ENCODE peak calls at places on chromosomes 13 and 19, in seven cellular contexts. One of them, this sample, is unnamed.

GRCh38 chr19:39496063-39496462 is 2.7 kb upstream of the DLL3 start:
- DNase-seq in CD4-positive, alpha-beta T cell: no peak
- DNase-seq in left ventricle myocardium inferior: no peak
- DNase-seq in cardiac muscle cell: no peak
- DNase-seq in brain microvascular endothelial cell: no peak
- DNase-seq in psoas muscle: no peak
- DNase-seq in AG04450: no peak
- DNase-seq in this sample: no peak

GRCh38 chr13:113951246-113951999 is 22.5 kb downstream of the C13orf46 start:
- DNase-seq in CD4-positive, alpha-beta T cell: peak; percentile 15
- DNase-seq in left ventricle myocardium inferior: peak; percentile 88
- DNase-seq in cardiac muscle cell: peak; percentile 71
- DNase-seq in brain microvascular endothelial cell: peak; percentile 31
- DNase-seq in psoas muscle: peak; percentile 89
- DNase-seq in AG04450: no peak
- DNase-seq in this sample: peak; percentile 88

GRCh38 chr19:3480383-3481091 is at the start of gene SMIM24:
- DNase-seq in CD4-positive, alpha-beta T cell: no peak
- DNase-seq in left ventricle myocardium inferior: no peak
- DNase-seq in cardiac muscle cell: no peak
- DNase-seq in brain microvascular endothelial cell: no peak
- DNase-seq in psoas muscle: no peak
- DNase-seq in AG04450: no peak
- DNase-seq in this sample: no peak

GRCh38 chr13:42847891-42848663 is 66.7 kb downstream of the FAM216B start:
- DNase-seq in CD4-positive, alpha-beta T cell: no peak
- DNase-seq in left ventricle myocardium inferior: no peak
- DNase-seq in cardiac muscle cell: no peak
- DNase-seq in brain microvascular endothelial cell: peak; percentile 49
- DNase-seq in psoas muscle: no peak
- DNase-seq in AG04450: no peak
- DNase-seq in this sample: no peak

GRCh38 chr19:42409477-42409876 is 17.7 kb downstream of the LIPE start:
- DNase-seq in CD4-positive, alpha-beta T cell: no peak
- DNase-seq in left ventricle myocardium inferior: peak; percentile 55
- DNase-seq in cardiac muscle cell: no peak
- DNase-seq in brain microvascular endothelial cell: no peak
- DNase-seq in psoas muscle: no peak
- DNase-seq in AG04450: no peak
- DNase-seq in this sample: no peak

GRCh38 chr19:5154129-5154798 is 185.4 kb downstream of the KDM4B start:
- DNase-seq in CD4-positive, alpha-beta T cell: peak; percentile 21
- DNase-seq in left ventricle myocardium inferior: no peak
- DNase-seq in cardiac muscle cell: peak; percentile 54
- DNase-seq in brain microvascular endothelial cell: no peak
- DNase-seq in psoas muscle: no peak
- DNase-seq in AG04450: no peak
- DNase-seq in this sample: no peak

GRCh38 chr19:55082023-55082851 is 6.6 kb downstream of the EPS8L1 start:
- DNase-seq in CD4-positive, alpha-beta T cell: peak; percentile 27
- DNase-seq in left ventricle myocardium inferior: no peak
- DNase-seq in cardiac muscle cell: no peak
- DNase-seq in brain microvascular endothelial cell: peak; percentile 57
- DNase-seq in psoas muscle: no peak
- DNase-seq in AG04450: no peak
- DNase-seq in this sample: no peak

GRCh38 chr13:41075034-41075433 is 13.7 kb downstream of the WBP4 start:
- DNase-seq in CD4-positive, alpha-beta T cell: peak; percentile 17
- DNase-seq in left ventricle myocardium inferior: no peak
- DNase-seq in cardiac muscle cell: peak; percentile 64
- DNase-seq in brain microvascular endothelial cell: no peak
- DNase-seq in psoas muscle: no peak
- DNase-seq in AG04450: no peak
- DNase-seq in this sample: no peak

GRCh38 chr13:97307882-97308624 is 85.9 kb downstream of the MBNL2 start:
- DNase-seq in CD4-positive, alpha-beta T cell: no peak
- DNase-seq in left ventricle myocardium inferior: peak; percentile 51
- DNase-seq in cardiac muscle cell: peak; percentile 48
- DNase-seq in brain microvascular endothelial cell: peak; percentile 53
- DNase-seq in psoas muscle: no peak
- DNase-seq in AG04450: no peak
- DNase-seq in this sample: no peak

GRCh38 chr13:111371211-111371610 is 50.8 kb downstream of the TEX29 start:
- DNase-seq in CD4-positive, alpha-beta T cell: no peak
- DNase-seq in left ventricle myocardium inferior: no peak
- DNase-seq in cardiac muscle cell: no peak
- DNase-seq in brain microvascular endothelial cell: no peak
- DNase-seq in psoas muscle: no peak
- DNase-seq in AG04450: no peak
- DNase-seq in this sample: peak; percentile 41

GRCh38 chr19:31347828-31348314 is 1.4 kb downstream of the TSHZ3 start:
- DNase-seq in CD4-positive, alpha-beta T cell: no peak
- DNase-seq in left ventricle myocardium inferior: no peak
- DNase-seq in cardiac muscle cell: no peak
- DNase-seq in brain microvascular endothelial cell: no peak
- DNase-seq in psoas muscle: no peak
- DNase-seq in AG04450: no peak
- DNase-seq in this sample: no peak

GRCh38 chr13:72384879-72385278 is 342.6 kb downstream of the MZT1 start:
- DNase-seq in CD4-positive, alpha-beta T cell: no peak
- DNase-seq in left ventricle myocardium inferior: no peak
- DNase-seq in cardiac muscle cell: no peak
- DNase-seq in brain microvascular endothelial cell: peak; percentile 60
- DNase-seq in psoas muscle: no peak
- DNase-seq in AG04450: no peak
- DNase-seq in this sample: no peak

DNA sequence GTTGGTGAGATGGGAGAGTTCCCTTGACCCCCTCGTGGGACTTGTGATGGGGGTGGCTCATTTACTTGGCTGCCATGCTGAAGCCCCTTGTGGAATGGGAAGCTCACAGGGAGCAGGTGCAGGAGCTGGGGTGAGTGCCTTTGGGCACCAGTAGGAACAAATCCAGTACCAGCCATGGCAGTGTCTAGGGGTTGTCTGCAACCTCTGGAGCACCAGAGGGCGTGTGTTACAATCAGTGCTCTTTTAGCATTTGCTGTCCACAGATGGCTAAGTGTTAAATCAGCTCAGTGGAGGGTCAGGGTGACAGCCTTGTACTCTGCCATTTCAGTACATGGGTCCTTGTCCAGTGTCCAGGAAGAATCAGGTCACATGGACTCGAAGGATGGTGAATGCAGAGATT is 75.6 kb downstream of the ATP8A2 start:
- DNase-seq in CD4-positive, alpha-beta T cell: no peak
- DNase-seq in left ventricle myocardium inferior: no peak
- DNase-seq in cardiac muscle cell: no peak
- DNase-seq in brain microvascular endothelial cell: no peak
- DNase-seq in psoas muscle: no peak
- DNase-seq in AG04450: no peak
- DNase-seq in this sample: no peak
- H3K27me3 ChIP-seq in CD4-positive, alpha-beta T cell: peaks cover 11% of the 10 kb centered on the region
- H3K27me3 ChIP-seq in left ventricle myocardium inferior: peaks cover 44% of the 10 kb centered on the region
- H3K27me3 ChIP-seq in cardiac muscle cell: peaks cover 2% of the 10 kb centered on the region
- H3K27me3 ChIP-seq in brain microvascular endothelial cell: no peaks in the 10 kb centered on the region
- H3K27me3 ChIP-seq in psoas muscle: no peaks in the 10 kb centered on the region
- H3K27me3 ChIP-seq in AG04450: no peaks in the 10 kb centered on the region
- H3K27me3 ChIP-seq in this sample: no peaks in the 10 kb centered on the region

GRCh38 chr19:52590728-52591127 is 20.6 kb downstream of the ZNF701 start:
- DNase-seq in CD4-positive, alpha-beta T cell: no peak
- DNase-seq in left ventricle myocardium inferior: no peak
- DNase-seq in cardiac muscle cell: no peak
- DNase-seq in brain microvascular endothelial cell: no peak
- DNase-seq in psoas muscle: no peak
- DNase-seq in AG04450: no peak
- DNase-seq in this sample: no peak
- TF ChIP-seq CTCF in CD4-positive, alpha-beta T cell: no peak
- TF ChIP-seq CTCF in left ventricle myocardium inferior: peak; percentile 25
- TF ChIP-seq CTCF in cardiac muscle cell: no peak
- TF ChIP-seq CTCF in brain microvascular endothelial cell: no peak
- TF ChIP-seq CTCF in psoas muscle: no peak
- TF ChIP-seq CTCF in AG04450: no peak
- TF ChIP-seq CTCF in this sample: no peak

GRCh38 chr19:40608957-40609356 is 7.8 kb downstream of the LTBP4 start:
- DNase-seq in CD4-positive, alpha-beta T cell: no peak
- DNase-seq in left ventricle myocardium inferior: no peak
- DNase-seq in cardiac muscle cell: no peak
- DNase-seq in brain microvascular endothelial cell: no peak
- DNase-seq in psoas muscle: no peak
- DNase-seq in AG04450: no peak
- DNase-seq in this sample: no peak

GRCh38 chr19:40610396-40611064 is 9.4 kb downstream of the LTBP4 start:
- DNase-seq in CD4-positive, alpha-beta T cell: peak; percentile 60
- DNase-seq in left ventricle myocardium inferior: peak; percentile 74
- DNase-seq in cardiac muscle cell: no peak
- DNase-seq in brain microvascular endothelial cell: no peak
- DNase-seq in psoas muscle: peak; percentile 72
- DNase-seq in AG04450: no peak
- DNase-seq in this sample: no peak

GRCh38 chr19:40607311-40607871 is 6.2 kb downstream of the LTBP4 start:
- DNase-seq in CD4-positive, alpha-beta T cell: no peak
- DNase-seq in left ventricle myocardium inferior: no peak
- DNase-seq in cardiac muscle cell: no peak
- DNase-seq in brain microvascular endothelial cell: no peak
- DNase-seq in psoas muscle: no peak
- DNase-seq in AG04450: no peak
- DNase-seq in this sample: no peak

GRCh38 chr19:40609561-40610395 is 8.6 kb downstream of the LTBP4 start:
- DNase-seq in CD4-positive, alpha-beta T cell: peak; percentile 85
- DNase-seq in left ventricle myocardium inferior: peak; percentile 90
- DNase-seq in cardiac muscle cell: peak; percentile 89
- DNase-seq in brain microvascular endothelial cell: peak; percentile 77
- DNase-seq in psoas muscle: peak; percentile 87
- DNase-seq in AG04450: no peak
- DNase-seq in this sample: peak; percentile 97

DNA sequence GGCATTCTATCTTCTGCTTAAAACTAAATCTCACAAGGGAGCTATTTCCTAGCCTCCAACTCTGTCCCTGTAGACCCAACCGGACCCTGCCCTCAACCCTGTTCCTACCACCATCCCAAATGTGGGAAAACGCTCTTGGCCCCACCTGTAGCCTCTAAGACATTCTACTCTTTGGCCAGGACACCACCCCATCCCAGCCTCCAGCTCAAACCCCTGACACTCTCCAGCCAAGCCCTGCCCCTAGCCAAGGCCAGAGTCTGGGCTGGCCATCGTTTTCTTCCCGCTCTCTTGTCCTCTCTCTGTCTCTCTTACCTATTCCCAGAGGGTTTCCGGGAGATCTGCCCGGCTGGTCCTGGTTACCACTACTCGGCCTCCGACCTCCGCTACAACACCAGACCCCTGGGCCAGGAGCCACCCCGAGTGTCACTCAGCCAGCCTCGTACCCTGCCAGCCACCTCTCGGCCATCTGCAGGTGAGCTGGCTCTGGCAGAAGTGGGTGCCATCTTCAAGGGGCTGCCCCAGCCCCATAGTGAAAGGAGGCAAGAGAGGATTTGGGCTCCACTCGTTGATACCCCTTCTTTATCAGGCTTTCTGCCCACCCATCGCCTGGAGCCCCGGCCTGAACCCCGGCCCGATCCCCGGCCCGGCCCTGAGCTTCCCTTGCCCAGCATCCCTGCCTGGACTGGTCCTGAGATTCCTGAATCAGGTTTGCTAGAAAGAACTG is 6.9 kb downstream of the LTBP4 start:
- DNase-seq in CD4-positive, alpha-beta T cell: no peak
- DNase-seq in left ventricle myocardium inferior: no peak
- DNase-seq in cardiac muscle cell: no peak
- DNase-seq in brain microvascular endothelial cell: no peak
- DNase-seq in psoas muscle: no peak
- DNase-seq in AG04450: no peak
- DNase-seq in this sample: no peak
- H3K27me3 ChIP-seq in CD4-positive, alpha-beta T cell: no peaks in the 10 kb centered on the region
- H3K27me3 ChIP-seq in left ventricle myocardium inferior: no peaks in the 10 kb centered on the region
- H3K27me3 ChIP-seq in cardiac muscle cell: no peaks in the 10 kb centered on the region
- H3K27me3 ChIP-seq in brain microvascular endothelial cell: no peaks in the 10 kb centered on the region
- H3K27me3 ChIP-seq in psoas muscle: no peaks in the 10 kb centered on the region
- H3K27me3 ChIP-seq in AG04450: no peaks in the 10 kb centered on the region
- H3K27me3 ChIP-seq in this sample: no peaks in the 10 kb centered on the region

GRCh38 chr19:48330012-48330681 is 4.8 kb downstream of the EMP3 start:
- DNase-seq in CD4-positive, alpha-beta T cell: peak; percentile 78
- DNase-seq in left ventricle myocardium inferior: peak; percentile 71
- DNase-seq in cardiac muscle cell: peak; percentile 90
- DNase-seq in brain microvascular endothelial cell: no peak
- DNase-seq in psoas muscle: peak; percentile 71
- DNase-seq in AG04450: no peak
- DNase-seq in this sample: peak; percentile 79
- TF ChIP-seq CTCF in CD4-positive, alpha-beta T cell: no peak
- TF ChIP-seq CTCF in left ventricle myocardium inferior: no peak
- TF ChIP-seq CTCF in cardiac muscle cell: no peak
- TF ChIP-seq CTCF in brain microvascular endothelial cell: no peak
- TF ChIP-seq CTCF in psoas muscle: no peak
- TF ChIP-seq CTCF in AG04450: no peak
- TF ChIP-seq CTCF in this sample: no peak

GRCh38 chr13:25352230-25352629 is 19.5 kb upstream of the ATP8A2 start:
- DNase-seq in CD4-positive, alpha-beta T cell: no peak
- DNase-seq in left ventricle myocardium inferior: no peak
- DNase-seq in cardiac muscle cell: no peak
- DNase-seq in brain microvascular endothelial cell: no peak
- DNase-seq in psoas muscle: no peak
- DNase-seq in AG04450: no peak
- DNase-seq in this sample: no peak
- H3K27me3 ChIP-seq in CD4-positive, alpha-beta T cell: peaks cover 13% of the 10 kb centered on the region
- H3K27me3 ChIP-seq in left ventricle myocardium inferior: peaks cover 35% of the 10 kb centered on the region
- H3K27me3 ChIP-seq in cardiac muscle cell: no peaks in the 10 kb centered on the region
- H3K27me3 ChIP-seq in brain microvascular endothelial cell: no peaks in the 10 kb centered on the region
- H3K27me3 ChIP-seq in psoas muscle: peaks cover 7% of the 10 kb centered on the region
- H3K27me3 ChIP-seq in AG04450: peaks cover 8% of the 10 kb centered on the region
- H3K27me3 ChIP-seq in this sample: no peaks in the 10 kb centered on the region

DNA sequence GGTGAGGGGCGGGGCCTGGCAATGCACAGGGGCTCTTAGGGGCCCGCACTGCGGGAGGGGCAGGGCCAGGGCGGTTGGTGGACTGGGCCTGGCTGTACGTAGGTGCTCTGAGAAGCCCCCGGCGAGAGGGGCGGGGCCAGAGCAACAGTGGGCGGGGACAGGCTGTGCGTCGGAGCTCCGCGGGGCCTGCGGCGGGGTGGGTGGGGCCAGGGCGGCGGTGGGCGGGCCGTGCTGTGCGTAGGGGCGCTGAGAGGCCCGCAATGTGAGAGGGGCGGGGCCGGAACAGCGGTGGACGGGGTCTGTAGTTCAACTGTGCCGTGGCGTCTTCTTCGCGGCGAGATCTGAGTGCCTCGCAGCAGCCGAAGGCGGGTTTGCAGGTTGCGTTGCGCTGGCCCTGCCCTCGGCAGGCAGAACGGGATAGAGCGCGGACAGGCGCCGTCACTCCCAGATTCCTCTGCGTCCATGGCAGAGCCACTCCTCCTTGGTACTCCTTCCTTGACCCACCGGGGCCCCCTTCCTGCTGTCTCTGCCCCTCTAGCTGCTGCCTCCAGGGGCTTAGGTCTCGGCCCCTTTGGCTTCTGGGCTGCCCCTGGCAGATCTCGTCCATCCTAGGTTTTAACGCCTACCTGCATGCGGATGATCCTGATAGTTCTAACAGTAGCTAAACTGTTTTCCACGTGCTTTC is 33.2 kb downstream of the CCNE1 start:
- DNase-seq in CD4-positive, alpha-beta T cell: peak; percentile 94
- DNase-seq in left ventricle myocardium inferior: peak; percentile 93
- DNase-seq in cardiac muscle cell: peak; percentile 97
- DNase-seq in brain microvascular endothelial cell: peak; percentile 86
- DNase-seq in psoas muscle: peak; percentile 92
- DNase-seq in AG04450: peak; percentile 74
- DNase-seq in this sample: peak; percentile 94
- TF ChIP-seq CTCF in CD4-positive, alpha-beta T cell: no peak
- TF ChIP-seq CTCF in left ventricle myocardium inferior: no peak
- TF ChIP-seq CTCF in cardiac muscle cell: no peak
- TF ChIP-seq CTCF in brain microvascular endothelial cell: no peak
- TF ChIP-seq CTCF in psoas muscle: no peak
- TF ChIP-seq CTCF in AG04450: no peak
- TF ChIP-seq CTCF in this sample: no peak

This sample was measured in lung.